ENCODE peak calls at places on chromosomes 6 and 20, in ten cellular contexts. F, E, L, I, V, P, Z, B, K and C are unnamed samples.

GRCh38 chr6:36245572-36246031 is 24.3 kb upstream of the PNPLA1 start:
- DNase-seq in E (no peak), V (peak), L (no peak), K (peak), I (no peak), F (peak), Z (peak), B (no peak), P (peak), C (peak)

GRCh38 chr20:63573739-63574131 is 304 bp downstream of the HELZ2 start:
- DNase-seq in Z (no peak), L (no peak), E (no peak), B (no peak), F (no peak), V (no peak), I (no peak), P (no peak), K (no peak), C (no peak)

GRCh38 chr20:6731951-6732580 is 35.4 kb upstream of the BMP2 start:
- DNase-seq in K (no peak), Z (no peak), B (no peak), I (peak), V (no peak), L (no peak), F (peak), E (no peak), P (no peak), C (no peak)

GRCh38 chr6:139903411-139904157 is 529.1 kb upstream of the CITED2 start:
- DNase-seq in Z (no peak), E (no peak), B (no peak), L (no peak), F (no peak), V (no peak), P (no peak), K (no peak), I (no peak), C (no peak)

GRCh38 chr20:57499676-57500075 is 25.3 kb downstream of the CTCFL start:
- DNase-seq in F (no peak), L (no peak), I (no peak), V (peak), E (no peak), K (no peak), Z (no peak), P (no peak), B (no peak), C (no peak)

GRCh38 chr20:37821691-37822655 is 81.0 kb upstream of the VSTM2L start:
- DNase-seq in E (no peak), B (no peak), V (no peak), I (no peak), K (no peak), L (no peak), F (no peak), P (no peak), Z (no peak), C (no peak)

GRCh38 chr6:157273756-157274088 is 49.6 kb downstream of the TMEM242 start:
- DNase-seq in K (peak), I (peak), V (peak), E (no peak), P (peak), L (peak), B (no peak), F (peak), Z (peak), C (no peak)

GRCh38 chr6:82954937-82955577 is 110.6 kb downstream of the UBE3D start:
- DNase-seq in B (no peak), Z (no peak), E (no peak), F (no peak), L (no peak), V (no peak), P (no peak), I (no peak), K (no peak), C (no peak)

GRCh38 chr6:81752084-81752968 is at the start of gene TENT5A:
- DNase-seq in I (peak), V (peak), E (peak), L (peak), F (peak), P (peak), B (peak), K (peak), Z (peak), C (no peak)

GRCh38 chr6:114430534-114431124 is 87.8 kb upstream of the HS3ST5 start:
- DNase-seq in I (no peak), F (no peak), B (peak), L (no peak), V (peak), Z (peak), E (no peak), K (no peak), P (no peak), C (no peak)

GRCh38 chr6:119147101-119148053 is 68.9 kb upstream of the FAM184A start:
- DNase-seq in I (no peak), Z (no peak), K (no peak), F (peak), E (peak), P (no peak), L (no peak), V (no peak), B (no peak), C (no peak)

GRCh38 chr20:37575884-37576283 is 48.2 kb upstream of the BLCAP start:
- DNase-seq in B (no peak), P (no peak), K (no peak), I (no peak), Z (peak), L (no peak), V (peak), F (peak), E (no peak), C (no peak)

GRCh38 chr6:166381733-166382499 is 824 bp downstream of the MPC1 start:
- DNase-seq in F (peak), P (peak), Z (peak), B (peak), L (peak), I (peak), E (no peak), V (peak), K (peak), C (peak)

GRCh38 chr6:6492675-6493074 is 95.8 kb upstream of the LY86 start:
- DNase-seq in I (peak), L (no peak), P (no peak), K (no peak), E (no peak), V (no peak), Z (no peak), B (no peak), F (no peak), C (no peak)

GRCh38 chr6:153673214-153673613 is 365.8 kb upstream of the OPRM1 start:
- DNase-seq in F (no peak), V (no peak), P (no peak), B (no peak), E (no peak), K (no peak), L (no peak), I (no peak), Z (no peak), C (no peak)

GRCh38 chr6:21494505-21494904 is 99.0 kb upstream of the SOX4 start:
- DNase-seq in B (no peak), V (peak), E (no peak), P (no peak), I (no peak), F (no peak), L (no peak), K (no peak), Z (no peak), C (no peak)

GRCh38 chr6:55210952-55211351 is 36.6 kb downstream of the HCRTR2 start:
- DNase-seq in B (no peak), Z (no peak), P (no peak), V (no peak), K (no peak), L (no peak), I (no peak), E (no peak), F (no peak), C (no peak)

GRCh38 chr6:148157841-148158240 is 184.8 kb upstream of the SASH1 start:
- DNase-seq in V (no peak), P (no peak), E (no peak), K (no peak), L (no peak), F (no peak), Z (no peak), B (no peak), I (no peak), C (no peak)

GRCh38 chr6:149508485-149508884 is 23.7 kb upstream of the ZC3H12D start:
- DNase-seq in E (no peak), B (no peak), P (no peak), Z (no peak), F (no peak), L (no peak), K (no peak), V (no peak), I (no peak), C (no peak)

GRCh38 chr6:152815230-152815922 is 64.8 kb downstream of the VIP start:
- DNase-seq in L (no peak), V (no peak), Z (no peak), F (no peak), I (no peak), P (peak), B (no peak), E (no peak), K (no peak), C (no peak)

GRCh38 chr6:129590408-129591022 is 119.5 kb downstream of the ARHGAP18 start:
- DNase-seq in V (no peak), B (no peak), K (no peak), I (no peak), P (no peak), E (peak), L (no peak), F (no peak), Z (no peak), C (no peak)

GRCh38 chr6:100998111-100998510 is 117.0 kb upstream of the ASCC3 start:
- DNase-seq in L (no peak), K (no peak), V (no peak), P (no peak), I (no peak), F (no peak), E (no peak), B (no peak), Z (no peak), C (no peak)

DNA sequence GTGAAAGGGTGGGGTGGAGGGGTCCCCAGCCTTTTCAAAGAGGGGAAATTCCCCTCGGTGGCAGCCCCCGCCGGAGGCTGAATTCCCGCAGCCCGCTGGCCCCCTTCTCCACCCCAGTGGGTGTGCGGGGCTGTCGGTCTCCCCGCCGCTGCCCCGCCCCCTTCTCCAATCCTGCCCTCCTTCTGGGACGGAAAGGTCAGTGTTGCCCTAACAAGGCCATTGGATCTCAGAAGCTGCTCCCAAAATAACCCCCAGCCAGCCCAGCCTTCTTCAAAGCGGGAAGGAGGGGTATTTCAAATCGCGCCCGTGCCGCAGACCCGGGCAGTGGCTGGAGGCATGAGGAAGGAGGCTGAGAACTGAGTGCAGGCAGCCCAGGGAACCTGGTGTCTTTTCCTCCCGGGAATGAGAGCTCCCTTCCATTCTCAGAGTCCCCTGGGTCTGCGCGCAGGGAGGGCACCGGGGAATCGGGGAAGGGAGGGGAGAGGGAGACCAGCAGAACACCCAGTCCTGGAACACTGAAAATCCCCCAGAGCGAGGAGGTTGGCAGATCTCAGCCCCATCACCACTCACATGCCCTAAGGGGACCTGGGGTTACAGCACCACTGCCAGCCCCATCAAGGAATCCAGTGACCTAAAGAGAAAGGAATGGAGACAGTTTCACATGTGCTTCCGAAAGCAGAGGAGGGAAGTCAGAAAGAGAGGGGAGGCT is at the start of gene JPH2:
- DNase-seq in L (peak), I (peak), V (peak), Z (peak), B (no peak), K (no peak), F (peak), P (peak), E (peak), C (no peak)
- H3K27ac ChIP-seq in L (peak), I (peak), V (peak), Z (no peak), B (no peak), K (no peak), F (no peak), P (peak), E (peak), C (no peak)

DNA sequence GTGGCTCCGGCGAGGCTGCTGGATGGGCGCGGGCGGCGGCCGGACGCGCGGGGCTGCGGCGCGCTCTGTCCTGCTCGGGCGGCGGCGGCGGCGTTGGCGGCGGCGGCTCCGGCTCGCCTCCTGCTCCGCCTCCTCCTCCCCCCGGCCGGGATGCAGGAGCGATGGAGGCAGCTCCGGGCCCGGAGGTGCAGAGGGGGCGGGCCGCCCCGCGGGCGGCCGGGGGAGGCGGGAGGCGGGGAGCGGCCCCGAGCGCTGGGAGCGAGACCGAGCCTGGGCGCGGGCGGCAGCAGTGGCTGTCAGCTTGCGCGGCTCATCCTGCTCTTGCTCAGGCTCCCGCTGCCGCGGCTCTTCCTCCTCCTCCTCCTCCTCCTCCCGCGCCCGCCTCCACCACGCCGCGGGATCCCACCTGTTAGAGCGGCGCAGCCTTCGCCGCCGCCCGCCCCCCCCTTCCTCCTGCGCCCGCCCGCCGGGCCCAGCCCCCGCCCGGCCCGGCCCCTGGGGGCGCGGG is at the start of gene NOL4L:
- DNase-seq in I (peak), V (peak), L (peak), Z (peak), P (peak), K (peak), B (no peak), E (no peak), F (no peak), C (no peak)
- H3K27ac ChIP-seq in I (peak), V (no peak), L (peak), Z (no peak), P (peak), K (peak), B (peak), E (no peak), F (peak), C (no peak)

GRCh38 chr6:41426888-41427641 is 91.7 kb downstream of the NCR2 start:
- DNase-seq in L (no peak), E (no peak), F (no peak), Z (peak), I (no peak), P (no peak), K (no peak), B (no peak), V (peak), C (no peak)
- H3K27ac ChIP-seq in L (no peak), E (no peak), F (no peak), Z (no peak), I (peak), P (no peak), K (no peak), B (no peak), V (no peak), C (no peak)

GRCh38 chr6:98832282-98833100 is 1.9 kb upstream of the POU3F2 start:
- DNase-seq in F (peak), B (peak), L (peak), V (peak), I (no peak), E (no peak), K (no peak), P (peak), Z (peak), C (no peak)
- H3K27ac ChIP-seq in F (no peak), B (no peak), L (no peak), V (peak), I (no peak), E (no peak), K (no peak), P (no peak), Z (no peak), C (no peak)

GRCh38 chr6:125957391-125957693 is 772 bp downstream of the HINT3 start:
- DNase-seq in L (no peak), B (no peak), F (no peak), I (no peak), P (no peak), V (no peak), E (no peak), Z (no peak), K (no peak), C (no peak)

GRCh38 chr6:125957845-125958244 is 1.3 kb downstream of the HINT3 start:
- DNase-seq in E (peak), L (no peak), I (no peak), V (no peak), F (no peak), Z (no peak), P (no peak), K (no peak), B (no peak), C (no peak)

GRCh38 chr6:125954735-125955410 is 1.7 kb upstream of the HINT3 start:
- DNase-seq in K (no peak), E (peak), B (no peak), I (no peak), Z (no peak), L (no peak), P (no peak), V (no peak), F (no peak), C (no peak)

GRCh38 chr6:125953502-125953875 is 3.1 kb upstream of the HINT3 start:
- DNase-seq in Z (peak), V (peak), E (peak), B (no peak), F (no peak), L (peak), I (no peak), P (no peak), K (no peak), C (no peak)

DNA sequence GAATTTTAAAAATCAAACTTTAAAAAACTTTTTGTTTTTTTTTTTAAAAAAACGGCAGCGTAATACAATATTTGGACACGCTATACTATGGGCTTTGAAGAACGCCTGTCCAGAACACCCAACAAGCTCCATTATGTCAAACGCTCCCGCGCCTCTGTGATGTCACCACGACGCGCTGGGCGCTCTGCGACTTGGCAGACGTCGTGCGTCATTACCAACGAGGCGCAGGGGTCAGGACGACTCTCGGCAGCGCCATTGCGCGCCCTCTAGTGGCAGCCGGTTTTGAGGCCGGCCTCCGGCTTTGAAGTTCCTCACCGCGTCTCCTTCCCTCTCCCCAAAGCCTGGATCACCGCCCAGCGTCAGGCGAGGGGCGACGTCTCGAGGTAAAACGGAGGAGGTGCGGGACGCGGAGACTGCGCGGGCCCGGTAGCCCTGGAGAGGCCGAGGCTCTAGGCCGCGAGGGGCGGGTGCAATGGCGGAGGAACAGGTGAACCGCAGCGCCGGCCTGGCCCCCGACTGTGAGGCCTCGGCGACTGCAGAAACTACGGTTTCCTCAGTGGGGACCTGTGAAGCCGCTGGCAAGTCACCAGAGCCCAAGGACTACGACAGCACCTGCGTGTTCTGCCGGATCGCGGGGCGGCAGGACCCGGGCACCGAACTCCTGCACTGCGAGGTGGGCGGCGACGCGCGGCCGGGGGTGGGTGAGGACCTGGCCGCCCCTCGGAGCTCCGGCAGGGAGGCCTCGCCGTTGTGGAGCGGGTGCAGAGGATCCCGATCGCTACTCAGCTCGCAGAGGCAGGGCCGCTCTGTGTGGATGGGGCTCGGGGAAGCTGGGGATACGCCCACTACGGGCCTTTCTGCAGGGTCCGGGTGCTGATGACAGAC is at the start of gene HINT3:
- DNase-seq in F (peak), L (peak), P (peak), E (peak), V (peak), B (peak), K (peak), I (peak), Z (peak), C (peak)
- H3K27ac ChIP-seq in F (peak), L (peak), P (peak), E (peak), V (peak), B (peak), K (peak), I (peak), Z (peak), C (no peak)

GRCh38 chr20:32539063-32539816 is 45.9 kb downstream of the NOL4L start:
- DNase-seq in P (no peak), E (no peak), L (no peak), V (no peak), F (no peak), Z (no peak), I (no peak), K (no peak), B (no peak), C (no peak)

GRCh38 chr20:32538526-32538918 is 46.6 kb downstream of the NOL4L start:
- DNase-seq in E (peak), V (peak), Z (no peak), F (no peak), P (no peak), B (no peak), I (no peak), K (peak), L (no peak), C (no peak)

GRCh38 chr20:32541917-32542615 is 43.1 kb downstream of the NOL4L start:
- DNase-seq in Z (no peak), I (no peak), L (no peak), F (no peak), P (no peak), E (no peak), B (no peak), V (no peak), K (no peak), C (no peak)

GRCh38 chr20:32537657-32538525 is 47.2 kb downstream of the NOL4L start:
- DNase-seq in K (no peak), I (no peak), V (peak), E (peak), L (no peak), P (peak), Z (no peak), B (no peak), F (no peak), C (no peak)

DNA sequence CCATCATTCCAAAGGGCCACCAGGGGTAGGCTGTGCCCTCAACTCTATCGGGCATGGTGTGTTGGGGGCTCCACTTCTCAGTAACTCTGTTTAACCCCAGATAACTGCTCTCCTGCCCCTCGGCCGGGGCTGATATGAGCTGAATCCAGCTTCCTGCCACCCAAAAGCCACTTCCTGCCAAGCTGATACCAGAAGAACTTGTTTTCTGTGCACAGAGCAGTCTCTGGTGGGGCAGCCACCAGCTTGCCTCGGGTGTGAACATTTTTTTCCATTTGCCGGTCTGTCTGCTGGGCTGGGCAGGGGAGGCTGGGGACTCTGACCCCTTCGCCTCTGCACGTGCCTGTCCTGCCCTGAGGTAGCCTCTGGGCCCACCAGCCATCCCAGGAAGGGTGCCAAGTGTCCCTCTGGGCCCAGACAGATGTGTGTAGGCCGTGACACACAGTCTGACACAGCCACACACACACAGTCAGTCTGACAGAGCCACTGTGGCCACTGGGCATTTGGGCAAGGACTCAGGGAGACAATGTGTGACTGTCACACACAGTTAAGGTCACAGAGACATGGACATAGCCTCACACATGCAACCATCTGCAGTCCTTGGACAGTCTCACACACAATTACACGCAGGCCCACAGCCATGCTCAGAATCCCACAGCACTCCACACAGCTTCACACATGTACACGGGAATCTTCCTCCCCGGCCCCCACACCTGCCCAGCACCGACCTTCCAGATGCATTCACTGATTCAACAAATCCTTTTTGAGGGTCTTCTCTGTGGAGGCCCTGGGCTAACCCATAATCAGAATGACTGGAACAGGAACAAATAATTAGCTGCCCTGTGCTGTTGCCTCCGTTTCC is 45.1 kb downstream of the NOL4L start:
- DNase-seq in L (no peak), P (peak), I (no peak), F (no peak), E (peak), Z (no peak), K (peak), B (no peak), V (peak), C (no peak)
- H3K27ac ChIP-seq in L (peak), P (peak), I (no peak), F (peak), E (peak), Z (no peak), K (peak), B (no peak), V (no peak), C (no peak)

GRCh38 chr6:95877480-95877879 is 138.3 kb upstream of the FUT9 start:
- DNase-seq in V (no peak), K (no peak), P (no peak), Z (no peak), L (no peak), E (no peak), F (no peak), I (no peak), B (no peak), C (no peak)
- H3K27ac ChIP-seq in V (no peak), K (no peak), P (no peak), Z (no peak), L (no peak), E (no peak), F (no peak), I (no peak), B (no peak), C (no peak)